ENCODE peak calls at places on chromosome 15, in nine cellular contexts. One of them, this sample, is unnamed.

GRCh38 chr15:45183511-45183910 is 4.3 kb downstream of the SHF start:
- DNase-seq in body of pancreas: no peak
- DNase-seq in spleen: peak; percentile 44
- DNase-seq in cardiac muscle cell: no peak
- DNase-seq in adrenal gland: no peak
- DNase-seq in A549: no peak
- DNase-seq in HCT116: no peak
- DNase-seq in DND-41: no peak
- DNase-seq in neuronal stem cell: no peak
- DNase-seq in this sample: peak; percentile 28

GRCh38 chr15:76866008-76866407 is 39.1 kb downstream of the SCAPER start:
- DNase-seq in body of pancreas: no peak
- DNase-seq in spleen: no peak
- DNase-seq in cardiac muscle cell: peak; percentile 28
- DNase-seq in adrenal gland: no peak
- DNase-seq in A549: no peak
- DNase-seq in HCT116: no peak
- DNase-seq in DND-41: no peak
- DNase-seq in neuronal stem cell: no peak
- DNase-seq in this sample: no peak

GRCh38 chr15:52567886-52568568 is 803 bp downstream of the ARPP19 start:
- DNase-seq in body of pancreas: peak; percentile 61
- DNase-seq in spleen: peak; percentile 83
- DNase-seq in cardiac muscle cell: no peak
- DNase-seq in adrenal gland: no peak
- DNase-seq in A549: peak; percentile 63
- DNase-seq in HCT116: peak; percentile 8
- DNase-seq in DND-41: peak; percentile 10
- DNase-seq in neuronal stem cell: no peak
- DNase-seq in this sample: no peak

GRCh38 chr15:100350434-100351226 is 8.9 kb upstream of the ADAMTS17 start:
- DNase-seq in body of pancreas: peak; percentile 72
- DNase-seq in spleen: no peak
- DNase-seq in cardiac muscle cell: peak; percentile 95
- DNase-seq in adrenal gland: peak; percentile 55
- DNase-seq in A549: peak; percentile 90
- DNase-seq in HCT116: no peak
- DNase-seq in DND-41: no peak
- DNase-seq in neuronal stem cell: no peak
- DNase-seq in this sample: no peak

GRCh38 chr15:78438595-78439285 is 724 bp downstream of the IREB2 start:
- DNase-seq in body of pancreas: no peak
- DNase-seq in spleen: no peak
- DNase-seq in cardiac muscle cell: peak; percentile 39
- DNase-seq in adrenal gland: peak; percentile 65
- DNase-seq in A549: peak; percentile 31
- DNase-seq in HCT116: no peak
- DNase-seq in DND-41: peak; percentile 51
- DNase-seq in neuronal stem cell: peak; percentile 57
- DNase-seq in this sample: peak; percentile 6

GRCh38 chr15:56192659-56193442 is 50.8 kb downstream of the RFX7 start:
- DNase-seq in body of pancreas: no peak
- DNase-seq in spleen: no peak
- DNase-seq in cardiac muscle cell: no peak
- DNase-seq in adrenal gland: no peak
- DNase-seq in A549: no peak
- DNase-seq in HCT116: no peak
- DNase-seq in DND-41: no peak
- DNase-seq in neuronal stem cell: no peak
- DNase-seq in this sample: no peak

GRCh38 chr15:59674501-59674900 is 14.6 kb downstream of the BNIP2 start:
- DNase-seq in body of pancreas: no peak
- DNase-seq in spleen: no peak
- DNase-seq in cardiac muscle cell: no peak
- DNase-seq in adrenal gland: no peak
- DNase-seq in A549: no peak
- DNase-seq in HCT116: no peak
- DNase-seq in DND-41: no peak
- DNase-seq in neuronal stem cell: no peak
- DNase-seq in this sample: no peak

GRCh38 chr15:63436872-63437375 is 55.3 kb upstream of the CA12 start:
- DNase-seq in body of pancreas: peak; percentile 85
- DNase-seq in spleen: peak; percentile 87
- DNase-seq in cardiac muscle cell: peak; percentile 89
- DNase-seq in adrenal gland: peak; percentile 92
- DNase-seq in A549: peak; percentile 75
- DNase-seq in HCT116: no peak
- DNase-seq in DND-41: peak; percentile 84
- DNase-seq in neuronal stem cell: peak; percentile 49
- DNase-seq in this sample: peak; percentile 79

GRCh38 chr15:92624401-92624991 is 31.1 kb downstream of the FAM174B start:
- DNase-seq in body of pancreas: peak; percentile 77
- DNase-seq in spleen: peak; percentile 41
- DNase-seq in cardiac muscle cell: peak; percentile 46
- DNase-seq in adrenal gland: peak; percentile 69
- DNase-seq in A549: no peak
- DNase-seq in HCT116: no peak
- DNase-seq in DND-41: no peak
- DNase-seq in neuronal stem cell: no peak
- DNase-seq in this sample: no peak

GRCh38 chr15:42324308-42324707 is 35.0 kb upstream of the CAPN3 start:
- DNase-seq in body of pancreas: no peak
- DNase-seq in spleen: no peak
- DNase-seq in cardiac muscle cell: no peak
- DNase-seq in adrenal gland: no peak
- DNase-seq in A549: no peak
- DNase-seq in HCT116: no peak
- DNase-seq in DND-41: no peak
- DNase-seq in neuronal stem cell: no peak
- DNase-seq in this sample: no peak

GRCh38 chr15:47212222-47213010 is 504.9 kb upstream of the SEMA6D start:
- DNase-seq in body of pancreas: no peak
- DNase-seq in spleen: no peak
- DNase-seq in cardiac muscle cell: no peak
- DNase-seq in adrenal gland: no peak
- DNase-seq in A549: no peak
- DNase-seq in HCT116: no peak
- DNase-seq in DND-41: no peak
- DNase-seq in neuronal stem cell: no peak
- DNase-seq in this sample: no peak

GRCh38 chr15:52698514-52698913 is 19.3 kb upstream of the ATOSA start:
- DNase-seq in body of pancreas: no peak
- DNase-seq in spleen: no peak
- DNase-seq in cardiac muscle cell: no peak
- DNase-seq in adrenal gland: no peak
- DNase-seq in A549: no peak
- DNase-seq in HCT116: no peak
- DNase-seq in DND-41: no peak
- DNase-seq in neuronal stem cell: no peak
- DNase-seq in this sample: no peak

GRCh38 chr15:100601628-100602063 is 338 bp downstream of the LINS1 start:
- DNase-seq in body of pancreas: no peak
- DNase-seq in spleen: no peak
- DNase-seq in cardiac muscle cell: no peak
- DNase-seq in adrenal gland: no peak
- DNase-seq in A549: no peak
- DNase-seq in HCT116: no peak
- DNase-seq in DND-41: no peak
- DNase-seq in neuronal stem cell: no peak
- DNase-seq in this sample: no peak

GRCh38 chr15:49688135-49688790 is 67.4 kb downstream of the DTWD1 start:
- DNase-seq in body of pancreas: no peak
- DNase-seq in spleen: no peak
- DNase-seq in cardiac muscle cell: peak; percentile 36
- DNase-seq in adrenal gland: no peak
- DNase-seq in A549: no peak
- DNase-seq in HCT116: no peak
- DNase-seq in DND-41: no peak
- DNase-seq in neuronal stem cell: no peak
- DNase-seq in this sample: no peak

GRCh38 chr15:53985562-53985961 is 7.3 kb downstream of the UNC13C start:
- DNase-seq in body of pancreas: no peak
- DNase-seq in spleen: no peak
- DNase-seq in cardiac muscle cell: no peak
- DNase-seq in adrenal gland: no peak
- DNase-seq in A549: no peak
- DNase-seq in HCT116: no peak
- DNase-seq in DND-41: no peak
- DNase-seq in neuronal stem cell: no peak
- DNase-seq in this sample: no peak

GRCh38 chr15:53982876-53983275 is 4.6 kb downstream of the UNC13C start:
- DNase-seq in body of pancreas: no peak
- DNase-seq in spleen: no peak
- DNase-seq in cardiac muscle cell: no peak
- DNase-seq in adrenal gland: no peak
- DNase-seq in A549: no peak
- DNase-seq in HCT116: no peak
- DNase-seq in DND-41: no peak
- DNase-seq in neuronal stem cell: no peak
- DNase-seq in this sample: no peak

GRCh38 chr15:53982281-53982680 is 4.0 kb downstream of the UNC13C start:
- DNase-seq in body of pancreas: no peak
- DNase-seq in spleen: no peak
- DNase-seq in cardiac muscle cell: no peak
- DNase-seq in adrenal gland: no peak
- DNase-seq in A549: no peak
- DNase-seq in HCT116: no peak
- DNase-seq in DND-41: no peak
- DNase-seq in neuronal stem cell: no peak
- DNase-seq in this sample: no peak

GRCh38 chr15:53987480-53987879 is 9.2 kb downstream of the UNC13C start:
- DNase-seq in body of pancreas: no peak
- DNase-seq in spleen: no peak
- DNase-seq in cardiac muscle cell: no peak
- DNase-seq in adrenal gland: no peak
- DNase-seq in A549: no peak
- DNase-seq in HCT116: no peak
- DNase-seq in DND-41: no peak
- DNase-seq in neuronal stem cell: no peak
- DNase-seq in this sample: no peak
- H3K4me1 ChIP-seq in body of pancreas: no peaks in the 10 kb centered on the region
- H3K4me1 ChIP-seq in spleen: no peaks in the 10 kb centered on the region
- H3K4me1 ChIP-seq in cardiac muscle cell: no peaks in the 10 kb centered on the region
- H3K4me1 ChIP-seq in adrenal gland: no peaks in the 10 kb centered on the region
- H3K4me1 ChIP-seq in A549: peaks cover 4% of the 10 kb centered on the region
- H3K4me1 ChIP-seq in HCT116: no peaks in the 10 kb centered on the region
- H3K4me1 ChIP-seq in DND-41: no peaks in the 10 kb centered on the region
- H3K4me1 ChIP-seq in neuronal stem cell: no peaks in the 10 kb centered on the region
- H3K4me1 ChIP-seq in this sample: no peaks in the 10 kb centered on the region

DNA sequence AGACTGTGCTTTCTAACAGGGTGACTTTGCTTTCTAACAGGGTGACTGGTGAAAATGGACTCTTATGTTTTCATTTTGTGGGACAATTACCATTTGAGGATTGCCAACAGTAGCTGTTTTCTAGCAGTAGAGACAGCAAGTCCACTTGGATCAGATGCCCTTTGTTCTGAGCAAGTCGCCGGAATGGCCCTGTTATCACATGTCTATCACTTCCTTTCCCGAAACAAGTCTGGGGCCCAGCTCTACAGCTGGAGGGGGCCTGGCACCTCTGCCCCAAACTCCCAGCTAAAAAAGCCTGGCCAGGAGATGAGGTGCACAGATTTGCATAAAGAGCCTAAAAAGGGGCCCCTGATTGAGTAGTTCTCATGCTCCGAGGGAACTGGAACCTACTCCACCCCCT is 44.6 kb downstream of the THBS1 start:
- DNase-seq in body of pancreas: no peak
- DNase-seq in spleen: no peak
- DNase-seq in cardiac muscle cell: no peak
- DNase-seq in adrenal gland: no peak
- DNase-seq in A549: no peak
- DNase-seq in HCT116: no peak
- DNase-seq in DND-41: no peak
- DNase-seq in neuronal stem cell: no peak
- DNase-seq in this sample: no peak
- H3K27ac ChIP-seq in body of pancreas: no peak overlapping the region
- H3K27ac ChIP-seq in spleen: peak overlapping the region; percentile 86
- H3K27ac ChIP-seq in cardiac muscle cell: no peak overlapping the region
- H3K27ac ChIP-seq in adrenal gland: peak overlapping the region; percentile 30
- H3K27ac ChIP-seq in A549: no peak overlapping the region
- H3K27ac ChIP-seq in HCT116: no peak overlapping the region
- H3K27ac ChIP-seq in DND-41: no peak overlapping the region
- H3K27ac ChIP-seq in neuronal stem cell: no peak overlapping the region
- H3K27ac ChIP-seq in this sample: peak overlapping the region; percentile 70

DNA sequence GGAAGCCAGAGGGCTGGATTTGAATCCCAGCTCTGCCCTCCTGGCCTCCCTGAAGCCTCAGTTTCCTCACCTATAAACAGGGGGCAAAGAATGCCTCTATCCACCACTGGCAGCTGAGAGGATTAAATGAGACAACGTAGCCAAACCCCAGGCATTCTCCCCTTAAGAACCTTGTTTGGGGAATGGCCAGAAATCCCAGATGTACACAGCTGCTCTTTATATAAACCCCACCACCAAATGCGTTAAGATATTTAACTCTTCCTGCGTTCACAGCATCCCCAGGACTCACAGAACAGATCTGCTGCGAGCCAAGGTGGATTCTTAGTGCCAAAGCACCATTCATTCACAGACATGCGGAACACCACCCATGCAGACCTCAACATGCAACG is 5.3 kb downstream of the TLE3 start:
- DNase-seq in body of pancreas: no peak
- DNase-seq in spleen: no peak
- DNase-seq in cardiac muscle cell: peak; percentile 57
- DNase-seq in adrenal gland: no peak
- DNase-seq in A549: no peak
- DNase-seq in HCT116: no peak
- DNase-seq in DND-41: no peak
- DNase-seq in neuronal stem cell: no peak
- DNase-seq in this sample: no peak
- H3K4me3 ChIP-seq in body of pancreas: no peak overlapping the region
- H3K4me3 ChIP-seq in spleen: no peak overlapping the region
- H3K4me3 ChIP-seq in cardiac muscle cell: no peak overlapping the region
- H3K4me3 ChIP-seq in adrenal gland: no peak overlapping the region
- H3K4me3 ChIP-seq in A549: no peak overlapping the region
- H3K4me3 ChIP-seq in HCT116: no peak overlapping the region
- H3K4me3 ChIP-seq in DND-41: no peak overlapping the region
- H3K4me3 ChIP-seq in neuronal stem cell: no peak overlapping the region
- H3K4me3 ChIP-seq in this sample: no peak overlapping the region

DNA sequence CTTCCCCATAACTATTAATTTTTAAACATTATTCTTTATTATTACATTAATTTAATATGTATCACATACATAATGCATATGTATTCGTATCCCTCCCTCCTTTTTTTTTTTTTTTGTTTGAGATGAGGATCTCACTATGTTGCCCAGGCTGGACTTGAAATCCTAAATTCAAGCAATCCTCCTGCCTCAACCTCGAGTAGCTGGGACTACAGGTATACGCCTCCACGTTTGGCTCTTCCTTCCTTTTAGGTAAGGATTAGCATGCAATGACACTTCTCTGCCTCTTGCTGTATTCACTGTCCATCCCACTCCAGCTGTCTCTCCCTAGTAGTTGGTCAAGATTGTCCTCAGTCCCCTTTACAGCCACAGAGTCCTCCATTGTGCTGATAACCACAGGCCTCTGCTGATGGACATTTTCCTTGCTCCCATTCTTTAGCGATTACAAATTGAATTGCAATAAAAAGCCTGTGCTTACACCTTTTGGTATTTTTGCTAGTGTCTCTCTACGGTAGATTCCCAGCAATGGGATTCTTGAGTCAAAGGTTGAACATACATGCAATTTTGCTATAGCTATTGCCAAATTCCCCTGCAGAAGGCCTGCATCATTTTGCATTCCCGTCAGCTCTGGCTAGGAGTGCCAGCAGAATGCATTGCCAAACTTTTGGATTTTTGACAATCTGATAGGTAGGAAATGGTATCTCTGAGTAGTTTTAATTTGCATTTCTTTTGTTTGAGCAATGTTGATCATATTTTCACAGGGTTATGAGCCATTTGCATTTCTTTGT is 156.6 kb downstream of the SMAD6 start:
- DNase-seq in body of pancreas: no peak
- DNase-seq in spleen: no peak
- DNase-seq in cardiac muscle cell: peak; percentile 71
- DNase-seq in adrenal gland: peak; percentile 14
- DNase-seq in A549: no peak
- DNase-seq in HCT116: no peak
- DNase-seq in DND-41: no peak
- DNase-seq in neuronal stem cell: no peak
- DNase-seq in this sample: no peak
- H3K4me1 ChIP-seq in body of pancreas: no peaks in the 10 kb centered on the region
- H3K4me1 ChIP-seq in spleen: peaks cover 13% of the 10 kb centered on the region
- H3K4me1 ChIP-seq in cardiac muscle cell: no peaks in the 10 kb centered on the region
- H3K4me1 ChIP-seq in adrenal gland: no peaks in the 10 kb centered on the region
- H3K4me1 ChIP-seq in A549: peaks cover 34% of the 10 kb centered on the region
- H3K4me1 ChIP-seq in HCT116: no peaks in the 10 kb centered on the region
- H3K4me1 ChIP-seq in DND-41: no peaks in the 10 kb centered on the region
- H3K4me1 ChIP-seq in neuronal stem cell: peaks cover 2% of the 10 kb centered on the region
- H3K4me1 ChIP-seq in this sample: no peaks in the 10 kb centered on the region

This sample was measured in CD4-positive, alpha-beta memory T cell.